ENCODE peak calls at places on chromosome 20, in five cellular contexts. X, T, I, Z and H are unnamed samples. For H3K36me3, the result is how much of the 10 kb centered on the place peaks cover.

GRCh38 chr20:41380551-41381262 is 14.1 kb upstream of the EMILIN3 start:
- DNase-seq in X (no peak), T (peak), Z (no peak), I (no peak), H (no peak)

GRCh38 chr20:37796733-37797132 is 102.9 kb downstream of the CTNNBL1 start:
- DNase-seq in Z (no peak), X (no peak), I (no peak), T (no peak), H (no peak)

GRCh38 chr20:6123650-6124014 is 802 bp upstream of the FERMT1 start:
- DNase-seq in T (no peak), I (no peak), Z (no peak), X (no peak), H (no peak)

GRCh38 chr20:13333793-13334192 is 112.7 kb downstream of the ISM1 start:
- DNase-seq in T (no peak), I (no peak), Z (no peak), X (no peak), H (no peak)

GRCh38 chr20:34364013-34364382 is 925 bp downstream of the ITCH start:
- DNase-seq in X (peak), I (peak), T (no peak), Z (no peak), H (no peak)

GRCh38 chr20:30922129-30922528 is 335.3 kb upstream of the DEFB115 start:
- DNase-seq in I (no peak), X (no peak), T (no peak), Z (no peak), H (no peak)

GRCh38 chr20:5822569-5822968 is 72.4 kb downstream of the SHLD1 start:
- DNase-seq in T (no peak), Z (no peak), I (no peak), X (no peak), H (no peak)

GRCh38 chr20:34210271-34210670 is 31.0 kb upstream of the ASIP start:
- DNase-seq in T (no peak), I (no peak), Z (no peak), X (no peak), H (no peak)

GRCh38 chr20:57582432-57583288 is 21.8 kb downstream of the PCK1 start:
- DNase-seq in Z (no peak), X (peak), I (no peak), T (no peak), H (no peak)

GRCh38 chr20:38806855-38807655 is 1.6 kb downstream of the PPP1R16B start:
- DNase-seq in I (no peak), Z (peak), X (no peak), T (no peak), H (no peak)

GRCh38 chr20:23826541-23827018 is at the start of gene CST2:
- DNase-seq in Z (no peak), T (no peak), I (no peak), X (peak), H (no peak)

GRCh38 chr20:2984956-2985661 is 58.3 kb upstream of the GNRH2 start:
- DNase-seq in Z (no peak), X (peak), T (no peak), I (no peak), H (no peak)

GRCh38 chr20:12395404-12396159 is 477.9 kb downstream of the BTBD3 start:
- DNase-seq in T (no peak), I (no peak), Z (no peak), X (no peak), H (no peak)

GRCh38 chr20:19094959-19095541 is 117.4 kb upstream of the SLC24A3 start:
- DNase-seq in X (no peak), I (no peak), Z (no peak), T (no peak), H (no peak)

DNA sequence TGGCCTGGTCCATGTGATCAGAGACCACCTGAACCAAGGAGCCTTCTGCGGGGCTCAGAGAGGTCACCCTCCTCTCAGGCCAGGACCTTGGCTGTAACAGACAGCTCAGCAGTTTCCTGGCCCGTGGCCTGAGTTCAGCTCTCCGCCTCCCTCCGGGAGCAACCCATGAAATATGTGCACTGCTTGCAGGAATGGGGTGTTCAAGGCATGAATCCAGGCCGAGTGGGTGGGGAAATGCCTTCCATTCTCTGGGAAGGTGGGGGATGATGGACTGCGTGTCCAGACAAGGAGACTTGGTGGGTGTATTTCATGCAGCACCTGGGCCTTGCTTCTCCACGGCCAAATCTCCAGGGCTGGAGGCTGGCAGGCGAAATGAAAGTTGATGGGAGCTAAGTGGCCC is 46.0 kb downstream of the SIRPA start:
- DNase-seq in Z (no peak), T (peak), I (no peak), X (no peak), H (peak)
- H3K4me3 ChIP-seq in Z (no peak), T (no peak), I (no peak), X (no peak), H (no peak)

DNA sequence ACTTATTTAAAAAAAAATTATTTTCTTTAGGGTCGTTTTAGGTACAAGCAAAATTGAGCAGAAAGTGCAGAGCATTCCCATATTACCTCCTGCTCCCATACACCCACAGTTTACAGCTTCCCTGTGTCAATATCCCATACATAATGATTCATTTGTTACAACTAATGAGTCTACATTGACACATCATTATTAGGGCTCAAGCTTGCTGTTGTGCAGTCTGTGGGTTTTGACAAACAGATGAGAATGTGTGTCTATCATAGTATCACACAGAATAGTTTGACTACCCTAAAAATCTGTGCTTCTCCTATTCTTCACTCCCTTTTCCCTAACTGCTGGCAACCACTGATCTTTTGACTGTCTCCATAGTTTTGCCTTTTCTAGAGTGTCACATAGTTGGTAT is 9.4 kb downstream of the PSMF1 start:
- DNase-seq in X (no peak), Z (no peak), T (no peak), I (no peak), H (no peak)
- H3K36me3 ChIP-seq in X (half or more), Z (half or more), T (half or more), I (half or more), H (under half)

GRCh38 chr20:51528263-51529026 is 14.1 kb downstream of the NFATC2 start:
- DNase-seq in X (no peak), I (no peak), Z (peak), T (no peak), H (no peak)
- H3K4me3 ChIP-seq in X (no peak), I (no peak), Z (peak), T (no peak), H (no peak)

DNA sequence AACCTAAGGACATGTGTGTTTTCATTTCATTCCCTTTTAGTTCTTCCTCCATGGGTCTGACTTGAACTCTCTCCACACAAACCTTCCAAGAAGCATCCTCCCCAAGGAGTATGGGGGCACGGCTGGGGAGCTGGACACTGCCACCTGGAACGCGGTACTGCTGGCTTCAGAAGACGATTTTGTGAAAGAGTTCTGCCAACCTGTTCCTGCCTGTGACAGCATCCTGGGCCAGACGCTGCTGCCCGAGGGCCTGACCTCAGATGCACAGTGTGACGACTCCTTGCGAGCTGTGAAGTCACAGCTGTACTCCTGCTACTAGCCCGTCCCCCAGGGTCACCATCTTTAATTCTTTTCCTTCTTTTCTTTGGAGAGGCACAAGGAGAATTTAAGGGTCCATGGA is 13.5 kb downstream of the TTPAL start:
- DNase-seq in Z (no peak), T (no peak), X (no peak), I (no peak), H (no peak)
- H3K36me3 ChIP-seq in Z (under half), T (half or more), X (under half), I (under half), H (under half)

GRCh38 chr20:21052241-21052640 is 53.9 kb downstream of the LINC00237 start:
- DNase-seq in I (no peak), X (no peak), Z (no peak), T (no peak), H (no peak)
- H3K4me3 ChIP-seq in I (no peak), X (no peak), Z (no peak), T (no peak), H (no peak)

DNA sequence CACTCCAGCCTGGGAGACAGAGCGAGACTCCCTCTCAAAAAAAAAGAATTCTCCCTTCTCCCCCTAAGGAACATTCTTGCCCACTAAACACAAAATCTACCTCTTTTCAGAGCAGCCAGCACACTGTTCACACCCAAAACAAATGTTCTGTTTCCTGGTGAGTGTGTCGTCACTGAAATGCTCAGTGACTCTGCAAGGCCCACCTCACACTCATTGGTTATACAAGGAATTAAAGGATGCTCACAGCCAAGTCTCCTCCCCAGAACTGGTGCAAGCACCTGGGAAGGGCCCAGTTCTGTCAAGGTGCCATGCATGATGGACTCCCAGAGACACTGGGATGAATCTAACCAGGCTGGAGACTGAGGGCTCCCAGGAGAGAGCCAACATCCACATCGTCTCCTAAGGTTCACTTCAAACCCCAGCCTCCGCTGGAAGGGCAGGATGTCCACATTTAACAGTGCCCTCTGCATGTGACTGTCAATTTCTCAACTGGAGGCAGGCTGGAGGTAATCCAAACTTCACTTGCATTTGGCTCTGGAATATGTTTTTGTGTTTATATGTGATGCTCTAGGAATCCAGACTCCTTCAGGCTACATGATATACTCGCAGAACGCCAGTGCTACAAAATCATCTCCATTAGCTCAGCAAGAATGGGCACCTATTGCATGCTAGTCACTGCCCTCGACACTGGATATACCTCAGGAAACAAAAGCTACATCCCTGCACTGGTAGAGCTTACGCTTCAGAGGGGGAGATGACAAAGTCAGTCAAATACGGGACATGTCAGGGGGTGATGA is 7.1 kb downstream of the RRBP1 start:
- DNase-seq in Z (no peak), X (no peak), T (peak), I (no peak), H (no peak)
- H3K36me3 ChIP-seq in Z (under half), X (under half), T (under half), I (under half), H (under half)

GRCh38 chr20:47351643-47352331 is 4.7 kb downstream of the ZMYND8 start:
- DNase-seq in T (no peak), I (no peak), Z (no peak), X (no peak), H (no peak)

GRCh38 chr20:47353697-47354387 is 2.7 kb downstream of the ZMYND8 start:
- DNase-seq in X (no peak), I (no peak), Z (no peak), T (no peak), H (no peak)

GRCh38 chr20:47353224-47353696 is 3.2 kb downstream of the ZMYND8 start:
- DNase-seq in T (no peak), Z (no peak), X (no peak), I (no peak), H (no peak)

GRCh38 chr20:47350691-47351545 is 5.6 kb downstream of the ZMYND8 start:
- DNase-seq in X (no peak), I (no peak), Z (no peak), T (no peak), H (no peak)

DNA sequence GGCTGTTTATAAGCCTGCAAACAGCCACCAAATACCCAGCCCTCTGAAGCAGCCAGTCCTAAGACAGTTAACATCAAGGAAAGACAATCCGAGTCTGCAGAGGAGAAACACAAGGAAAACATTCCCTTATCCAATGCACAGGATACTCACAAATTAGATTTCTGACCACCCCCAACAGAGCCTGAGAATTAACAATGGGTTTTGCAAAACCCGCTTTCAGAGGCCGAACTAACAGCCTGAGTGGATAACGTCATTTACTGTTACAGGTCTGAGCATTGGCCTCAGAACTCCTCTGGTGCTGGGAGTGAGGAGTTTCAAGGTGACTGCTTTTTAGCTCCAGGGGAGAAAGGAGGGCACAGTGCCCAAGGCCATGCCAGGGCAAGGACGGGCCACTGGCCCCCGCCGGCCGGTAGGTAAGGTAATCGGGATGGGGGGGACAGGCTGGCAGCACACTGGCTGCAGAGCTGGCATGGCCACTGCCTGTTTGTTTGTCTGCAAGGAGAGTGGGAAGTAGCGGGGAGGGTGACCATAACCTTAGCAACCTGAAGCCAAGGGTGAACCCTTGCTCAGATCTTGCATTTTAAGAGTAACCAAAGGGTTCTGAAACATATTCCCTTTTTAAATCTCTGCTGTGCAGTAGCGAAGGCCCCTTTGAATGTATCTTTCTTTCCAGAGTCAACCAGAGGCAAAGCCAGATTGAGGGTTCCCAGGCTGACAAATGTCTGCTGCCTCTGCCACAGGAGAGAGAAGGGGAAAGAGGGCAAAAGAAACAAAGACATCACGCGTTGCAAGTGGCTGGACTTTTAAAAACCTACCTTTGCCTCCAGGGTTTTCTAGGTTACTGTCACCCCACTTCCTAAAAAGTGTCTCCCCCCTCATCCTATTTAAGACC is 3.9 kb downstream of the ZMYND8 start:
- DNase-seq in X (no peak), T (no peak), Z (no peak), I (peak), H (no peak)
- H3K4me3 ChIP-seq in X (peak), T (peak), Z (no peak), I (no peak), H (peak)

GRCh38 chr20:47224857-47225256 is 131.6 kb downstream of the ZMYND8 start:
- DNase-seq in T (no peak), I (no peak), Z (no peak), X (no peak), H (no peak)

GRCh38 chr20:47225458-47225857 is 131.0 kb downstream of the ZMYND8 start:
- DNase-seq in I (no peak), Z (no peak), X (no peak), T (no peak), H (no peak)

GRCh38 chr20:47223896-47224295 is 132.6 kb downstream of the ZMYND8 start:
- DNase-seq in X (no peak), Z (no peak), T (no peak), I (no peak), H (no peak)

GRCh38 chr20:47222728-47223127 is 133.8 kb downstream of the ZMYND8 start:
- DNase-seq in T (no peak), Z (no peak), X (no peak), I (no peak), H (no peak)

GRCh38 chr20:47224300-47224791 is 132.2 kb downstream of the ZMYND8 start:
- DNase-seq in I (no peak), T (no peak), Z (no peak), X (no peak), H (peak)
- H3K36me3 ChIP-seq in I (half or more), T (half or more), Z (half or more), X (half or more), H (under half)

DNA sequence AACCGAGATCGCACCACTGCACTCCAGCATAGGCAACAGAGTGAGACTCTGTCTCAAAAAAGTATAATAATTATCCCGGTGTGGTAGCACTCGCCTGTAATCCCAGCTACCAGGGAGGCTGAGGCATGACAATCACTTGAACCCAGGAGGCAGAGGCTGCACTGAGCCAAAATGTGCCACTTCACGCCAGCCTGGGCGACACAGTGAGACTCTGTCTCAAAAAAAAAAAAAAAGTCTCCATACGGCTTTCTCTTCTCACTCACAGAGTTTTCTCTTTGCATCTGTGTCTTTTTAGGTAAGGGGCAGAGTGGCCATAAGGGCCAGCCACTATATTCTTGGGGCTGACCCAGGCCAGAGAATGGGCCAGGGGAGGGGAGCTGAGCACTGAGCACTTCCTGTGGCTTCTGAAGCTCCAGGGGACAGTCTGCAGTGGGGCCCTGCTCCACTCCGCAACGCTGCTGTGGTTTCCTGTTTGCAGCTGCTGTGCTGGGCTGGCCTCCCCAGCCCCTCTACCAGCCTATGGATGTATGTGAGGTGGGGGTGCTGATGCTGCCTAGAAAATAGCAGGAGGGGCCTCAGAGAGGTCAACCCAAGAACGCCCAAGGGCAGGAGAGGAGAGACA is 16.2 kb downstream of the SLA2 start:
- DNase-seq in I (no peak), T (no peak), Z (peak), X (peak), H (no peak)
- H3K4me3 ChIP-seq in I (no peak), T (no peak), Z (peak), X (no peak), H (no peak)

GRCh38 chr20:32368930-32369329 is 10.8 kb downstream of the ASXL1 start:
- DNase-seq in I (no peak), X (peak), T (no peak), Z (no peak), H (no peak)
- H3K36me3 ChIP-seq in I (under half), X (under half), T (under half), Z (under half), H (under half)